ENCODE peak calls at places on chromosomes 7 and 10, in ten cellular contexts. N, V, Y, P, R, S, E, T, I and G are unnamed samples.
A peak's percentile ranks its signal among the peaks of the same experiment; 100 is the strongest.

GRCh38 chr7:140646931-140647647 is 6.5 kb upstream of the DENND2A start:
- DNase-seq in N (no peak), V (peak; percentile 49), Y (no peak), P (no peak), R (no peak), S (peak; percentile 49), E (peak; percentile 58), T (peak; percentile 64), I (peak; percentile 63), G (peak; percentile 56)

GRCh38 chr10:103645141-103646054 is 151.9 kb downstream of the NEURL1 start:
- DNase-seq in N (no peak), V (no peak), Y (peak; percentile 73), P (no peak), R (peak; percentile 53), S (peak; percentile 87), E (peak; percentile 86), T (no peak), I (peak; percentile 75), G (no peak)

GRCh38 chr7:77349141-77349540 is 67.0 kb downstream of the GSAP start:
- DNase-seq in N (peak; percentile 16), V (no peak), Y (no peak), P (no peak), R (no peak), S (no peak), E (no peak), T (peak; percentile 27), I (no peak), G (no peak)

GRCh38 chr10:35540296-35541164 is 64.6 kb upstream of the GJD4 start:
- DNase-seq in N (no peak), V (no peak), Y (no peak), P (no peak), R (no peak), S (no peak), E (no peak), T (no peak), I (no peak), G (peak; percentile 60)

GRCh38 chr7:27115161-27116018 is 12.9 kb upstream of the HOXA2 start:
- DNase-seq in N (no peak), V (no peak), Y (peak; percentile 89), P (no peak), R (no peak), S (no peak), E (no peak), T (no peak), I (no peak), G (peak; percentile 84)

GRCh38 chr10:42955493-42955889 is 121.4 kb upstream of the RET start:
- DNase-seq in N (no peak), V (no peak), Y (no peak), P (no peak), R (no peak), S (no peak), E (peak; percentile 32), T (no peak), I (no peak), G (no peak)

GRCh38 chr10:88066876-88067275 is 203.5 kb downstream of the PTEN start:
- DNase-seq in N (no peak), V (peak; percentile 69), Y (no peak), P (peak; percentile 21), R (no peak), S (no peak), E (no peak), T (no peak), I (no peak), G (no peak)

GRCh38 chr10:126872135-126872534 is 33.1 kb upstream of the DOCK1 start:
- DNase-seq in N (no peak), V (no peak), Y (no peak), P (no peak), R (no peak), S (no peak), E (no peak), T (no peak), I (no peak), G (no peak)

GRCh38 chr7:23742051-23742450 is 32.0 kb downstream of the STK31 start:
- DNase-seq in N (no peak), V (no peak), Y (peak; percentile 12), P (no peak), R (no peak), S (no peak), E (no peak), T (no peak), I (no peak), G (no peak)

GRCh38 chr10:17563452-17563851 is 53.7 kb downstream of the HACD1 start:
- DNase-seq in N (no peak), V (no peak), Y (no peak), P (no peak), R (no peak), S (no peak), E (no peak), T (no peak), I (no peak), G (no peak)

GRCh38 chr7:105707381-105707780 is 126.1 kb upstream of the EFCAB10 start:
- DNase-seq in N (no peak), V (no peak), Y (no peak), P (no peak), R (no peak), S (no peak), E (no peak), T (no peak), I (no peak), G (no peak)

GRCh38 chr10:96513686-96514551 is at the start of gene TLL2:
- DNase-seq in N (peak; percentile 88), V (peak; percentile 76), Y (peak; percentile 91), P (peak; percentile 47), R (peak; percentile 92), S (peak; percentile 75), E (peak; percentile 89), T (peak; percentile 94), I (peak; percentile 86), G (peak; percentile 81)

GRCh38 chr7:37377231-37377630 is 71.4 kb downstream of the ELMO1 start:
- DNase-seq in N (no peak), V (no peak), Y (no peak), P (no peak), R (no peak), S (no peak), E (no peak), T (no peak), I (no peak), G (no peak)

GRCh38 chr10:5582736-5583135 is 58.0 kb downstream of the CALML3 start:
- DNase-seq in N (no peak), V (no peak), Y (no peak), P (no peak), R (no peak), S (no peak), E (peak; percentile 40), T (no peak), I (peak; percentile 29), G (no peak)

GRCh38 chr10:114042895-114043531 is 653 bp upstream of the ADRB1 start:
- DNase-seq in N (peak; percentile 22), V (no peak), Y (peak; percentile 37), P (peak; percentile 6), R (peak; percentile 64), S (no peak), E (no peak), T (peak; percentile 58), I (peak; percentile 82), G (peak; percentile 60)

DNA sequence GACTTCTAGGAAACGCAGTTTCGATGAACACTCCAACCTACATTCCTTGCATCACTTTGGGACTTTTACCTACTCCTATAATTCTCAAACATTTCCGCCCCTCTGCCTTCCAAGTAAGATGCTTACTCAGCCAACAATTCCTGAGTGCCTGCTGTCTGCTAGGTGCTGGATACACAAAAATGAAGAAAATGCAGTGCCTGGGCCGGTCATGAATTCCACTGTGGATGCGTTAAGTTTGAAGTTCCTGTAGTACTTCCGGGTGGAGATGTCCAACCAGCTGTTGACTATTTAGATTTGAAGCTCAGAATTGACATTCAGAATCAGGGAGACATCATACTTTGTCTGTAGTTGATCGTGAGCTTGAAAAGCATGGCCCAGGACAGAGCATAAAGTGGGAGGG is 89.2 kb downstream of the LYZL1 start:
- DNase-seq in N (no peak), V (no peak), Y (no peak), P (no peak), R (no peak), S (no peak), E (no peak), T (no peak), I (no peak), G (no peak)
- H3K27me3 ChIP-seq in N (no peaks in the 10 kb centered on the region), V (no peaks in the 10 kb centered on the region), Y (no peaks in the 10 kb centered on the region), P (no peaks in the 10 kb centered on the region), R (no peaks in the 10 kb centered on the region), S (peaks cover 7% of the 10 kb centered on the region), E (no peaks in the 10 kb centered on the region), T (no peaks in the 10 kb centered on the region), I (no peaks in the 10 kb centered on the region), G (no peaks in the 10 kb centered on the region)

DNA sequence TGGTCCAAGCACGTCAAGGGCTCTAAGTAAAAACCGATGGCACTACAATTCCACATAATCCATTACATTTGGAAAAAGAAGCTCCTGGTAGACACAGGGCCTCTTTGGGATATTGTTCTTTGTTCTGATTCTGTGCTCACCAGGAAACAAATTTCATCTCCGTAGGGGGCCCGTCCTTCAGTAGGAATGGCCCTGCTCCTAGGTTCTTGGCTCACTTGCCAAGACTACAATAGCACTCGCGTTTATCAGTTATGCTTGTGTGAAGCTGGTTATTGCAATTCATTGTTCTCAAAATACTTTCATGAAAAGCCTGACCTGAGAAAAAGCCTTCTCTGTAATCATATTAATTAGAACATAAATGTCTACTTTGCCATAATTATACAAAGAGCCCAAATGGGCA is 10.3 kb upstream of the ZC3HAV1L start:
- DNase-seq in N (no peak), V (no peak), Y (no peak), P (no peak), R (no peak), S (no peak), E (no peak), T (no peak), I (no peak), G (no peak)
- H3K9me3 ChIP-seq in N (no peaks in the 10 kb centered on the region), V (no peaks in the 10 kb centered on the region), Y (no peaks in the 10 kb centered on the region), P (no peaks in the 10 kb centered on the region), R (no peaks in the 10 kb centered on the region), S (no peaks in the 10 kb centered on the region), E (no peaks in the 10 kb centered on the region), T (no peaks in the 10 kb centered on the region), I (no peaks in the 10 kb centered on the region), G (no peaks in the 10 kb centered on the region)

GRCh38 chr7:88202799-88203198 is 17.0 kb downstream of the SRI start:
- DNase-seq in N (no peak), V (no peak), Y (no peak), P (no peak), R (no peak), S (no peak), E (no peak), T (no peak), I (no peak), G (no peak)
- H3K36me3 ChIP-seq in N (peaks cover 45% of the 10 kb centered on the region), V (peaks cover 50% of the 10 kb centered on the region), Y (peaks cover 19% of the 10 kb centered on the region), P (peaks cover 19% of the 10 kb centered on the region), R (peaks cover 62% of the 10 kb centered on the region), S (no peaks in the 10 kb centered on the region), E (peaks cover 47% of the 10 kb centered on the region), T (peaks cover 49% of the 10 kb centered on the region), I (peaks cover 56% of the 10 kb centered on the region), G (peaks cover 49% of the 10 kb centered on the region)

DNA sequence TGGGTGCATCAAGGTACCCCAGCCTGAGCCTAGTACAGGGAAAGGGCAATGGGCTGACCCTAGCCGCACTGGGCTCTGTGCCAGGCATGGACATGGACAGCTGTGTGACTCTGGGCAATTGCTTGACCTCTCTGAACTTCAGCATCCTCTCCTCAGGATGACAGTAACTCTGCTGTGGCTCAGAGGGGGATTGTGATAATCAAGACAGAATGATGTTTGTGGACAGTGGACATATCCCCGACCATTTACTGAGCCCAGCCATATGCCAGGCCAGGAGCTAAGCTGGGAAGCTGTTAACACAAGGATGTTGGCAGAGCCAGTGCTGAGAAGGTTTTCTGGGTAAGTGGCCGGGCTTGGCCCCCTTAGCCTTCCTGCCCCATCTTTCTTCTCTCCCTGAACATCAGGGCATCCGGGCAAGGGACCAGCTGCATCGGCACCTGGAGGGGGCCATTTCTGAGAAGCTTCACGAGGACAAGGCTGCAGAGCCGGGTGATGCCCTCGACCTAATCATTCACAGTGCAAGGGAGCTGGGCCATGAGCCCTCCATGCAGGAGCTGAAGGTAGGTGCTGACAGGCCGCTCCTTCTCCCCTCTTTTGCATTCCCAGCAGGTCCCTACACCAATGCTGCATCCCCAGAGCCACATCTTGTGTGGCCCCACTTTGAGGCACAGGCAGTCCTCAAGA is 3.5 kb downstream of the CYP26C1 start:
- DNase-seq in N (no peak), V (no peak), Y (no peak), P (no peak), R (no peak), S (no peak), E (no peak), T (no peak), I (no peak), G (no peak)
- H3K27me3 ChIP-seq in N (peaks cover 100% of the 10 kb centered on the region), V (peaks cover 17% of the 10 kb centered on the region), Y (peaks cover 52% of the 10 kb centered on the region), P (no peaks in the 10 kb centered on the region), R (peaks cover 100% of the 10 kb centered on the region), S (peaks cover 9% of the 10 kb centered on the region), E (no peaks in the 10 kb centered on the region), T (peaks cover 100% of the 10 kb centered on the region), I (peaks cover 79% of the 10 kb centered on the region), G (peaks cover 10% of the 10 kb centered on the region)